ENCODE peak calls at places on chromosomes 12 and 14, in seven cellular contexts. R is cardiac muscle cell, W is HCT116, J is Peyer's patch, M is sigmoid colon, A is heart left ventricle, Z is substantia nigra. V is an unnamed sample.

GRCh38 chr12:28938056-28938455 is 211.0 kb upstream of the FAR2 start:
- DNase-seq in R (no peak), W (no peak), J (no peak), M (no peak), A (no peak), Z (no peak), V (no peak)

GRCh38 chr12:27330846-27331245 is 1.8 kb upstream of the BMAL2 start:
- DNase-seq in R (peak), W (no peak), J (no peak), M (no peak), A (no peak), Z (no peak), V (peak)

GRCh38 chr14:64951291-64951690 is 8.7 kb upstream of the GPX2 start:
- DNase-seq in R (no peak), W (no peak), J (no peak), M (no peak), A (no peak), Z (no peak), V (no peak)

GRCh38 chr14:89225607-89226006 is 191.4 kb downstream of the FOXN3 start:
- DNase-seq in R (no peak), W (no peak), J (no peak), M (no peak), A (no peak), Z (no peak), V (no peak)

GRCh38 chr12:92140919-92141536 is 4.6 kb downstream of the BTG1 start:
- DNase-seq in R (no peak), W (no peak), J (no peak), M (no peak), A (no peak), Z (no peak), V (no peak)

GRCh38 chr14:99445916-99446315 is 34.7 kb downstream of the SETD3 start:
- DNase-seq in R (no peak), W (no peak), J (no peak), M (no peak), A (no peak), Z (no peak), V (peak)

GRCh38 chr14:67268456-67269115 is 27.4 kb downstream of the PALS1 start:
- DNase-seq in R (peak), W (no peak), J (no peak), M (no peak), A (peak), Z (no peak), V (no peak)

GRCh38 chr14:29536886-29537511 is 390.6 kb downstream of the PRKD1 start:
- DNase-seq in R (peak), W (no peak), J (no peak), M (no peak), A (no peak), Z (no peak), V (peak)

GRCh38 chr12:13504074-13504473 is 307.5 kb downstream of the EMP1 start:
- DNase-seq in R (peak), W (no peak), J (no peak), M (no peak), A (no peak), Z (no peak), V (peak)

GRCh38 chr12:111066744-111067437 is 146.5 kb upstream of the MYL2 start:
- DNase-seq in R (no peak), W (peak), J (no peak), M (no peak), A (no peak), Z (no peak), V (no peak)

GRCh38 chr12:39866135-39866534 is 239.7 kb downstream of the SLC2A13 start:
- DNase-seq in R (no peak), W (no peak), J (no peak), M (no peak), A (no peak), Z (no peak), V (no peak)

GRCh38 chr12:96623155-96623554 is 133.8 kb downstream of the CFAP54 start:
- DNase-seq in R (no peak), W (no peak), J (no peak), M (no peak), A (no peak), Z (no peak), V (no peak)

GRCh38 chr12:63978519-63978918 is 134.0 kb downstream of the SRGAP1 start:
- DNase-seq in R (peak), W (peak), J (no peak), M (no peak), A (no peak), Z (no peak), V (peak)
- H3K27ac ChIP-seq in R (no peak), W (peak), J (no peak), M (no peak), A (no peak), Z (no peak), V (peak)

GRCh38 chr12:104792570-104792969 is 165.5 kb downstream of the SLC41A2 start:
- DNase-seq in R (peak), W (peak), J (no peak), M (peak), A (peak), Z (no peak), V (peak)
- H3K27ac ChIP-seq in R (no peak), W (no peak), J (no peak), M (peak), A (no peak), Z (no peak), V (peak)

GRCh38 chr12:8037046-8037663 is 4.6 kb downstream of the FOXJ2 start:
- DNase-seq in R (no peak), W (no peak), J (no peak), M (no peak), A (no peak), Z (no peak), V (no peak)
- H3K27ac ChIP-seq in R (peak), W (no peak), J (no peak), M (peak), A (peak), Z (peak), V (no peak)

DNA sequence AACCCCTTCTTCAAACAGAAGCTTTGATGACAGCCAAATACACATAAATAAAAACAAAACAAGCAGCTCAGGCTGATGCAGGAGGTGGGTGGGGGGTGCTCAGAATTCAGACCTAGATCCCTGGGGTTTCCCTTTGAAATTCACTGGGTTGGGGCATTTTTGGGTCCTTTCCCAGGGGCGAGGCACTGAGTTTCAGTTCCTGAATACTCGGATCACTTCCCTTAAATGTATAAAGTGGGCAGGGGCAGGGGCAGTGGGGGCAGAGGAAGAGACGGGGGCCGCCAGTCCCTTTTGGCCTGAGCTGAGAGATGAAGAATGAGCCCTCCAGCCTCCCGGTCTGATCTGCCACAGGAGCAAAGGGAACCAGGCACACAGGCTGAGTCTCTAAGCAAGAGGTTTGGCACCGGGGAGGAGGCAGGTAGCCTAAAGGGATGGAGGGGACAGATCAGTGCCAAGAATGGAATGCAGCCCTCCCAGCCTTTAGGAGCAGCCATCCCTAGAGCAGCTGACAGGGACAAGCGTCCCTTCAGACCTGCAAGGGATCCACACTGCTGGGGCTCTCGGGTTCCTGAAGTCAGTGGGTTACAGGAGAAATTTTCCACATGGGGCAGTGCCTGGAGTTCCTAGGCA is 20.3 kb downstream of the KDM2B start:
- DNase-seq in R (no peak), W (no peak), J (no peak), M (no peak), A (no peak), Z (no peak), V (no peak)
- H3K27ac ChIP-seq in R (no peak), W (no peak), J (no peak), M (no peak), A (no peak), Z (no peak), V (no peak)

DNA sequence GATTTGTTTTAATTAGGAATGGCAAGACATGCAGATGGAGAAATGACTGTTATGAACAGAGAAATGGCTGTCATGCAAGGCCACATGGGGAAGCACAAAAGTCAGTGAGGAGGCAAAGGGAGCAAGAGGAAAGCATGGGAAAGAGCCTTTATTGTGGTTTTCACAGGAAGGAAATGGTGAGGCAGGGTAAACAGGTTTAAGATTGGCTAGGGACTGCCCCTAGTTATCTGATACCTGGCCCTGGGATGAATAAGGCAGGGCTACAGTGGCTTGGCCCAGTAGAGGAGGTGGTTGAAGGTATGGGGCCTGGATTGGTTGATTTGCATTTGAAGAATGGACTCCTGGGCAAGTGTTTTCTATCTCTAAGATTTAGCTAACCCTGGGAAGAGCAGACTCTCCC is 168.7 kb upstream of the CNOT2 start:
- DNase-seq in R (no peak), W (no peak), J (no peak), M (no peak), A (no peak), Z (no peak), V (no peak)
- H3K27ac ChIP-seq in R (no peak), W (no peak), J (no peak), M (no peak), A (no peak), Z (no peak), V (no peak)